ENCODE peak calls at places on chromosomes 5 and 9, in four cellular contexts. I is HCT116, Y is HepG2, B is K562. R is an unnamed sample.

GRCh38 chr5:14009575-14009974 is 65.1 kb upstream of the DNAH5 start:
- DNase-seq in Y (no peak), I (no peak), B (no peak), R (no peak)

GRCh38 chr5:170273968-170274710 is 23.4 kb downstream of the LCP2 start:
- DNase-seq in B (peak), I (peak), Y (no peak), R (no peak)

GRCh38 chr5:111755942-111756353 is 1.0 kb downstream of the NREP start:
- DNase-seq in I (no peak), B (no peak), Y (no peak), R (no peak)

GRCh38 chr5:147805030-147805454 is 22.5 kb upstream of the JAKMIP2 start:
- DNase-seq in Y (no peak), B (no peak), I (no peak), R (no peak)

GRCh38 chr9:17744786-17745185 is 165.9 kb downstream of the SH3GL2 start:
- DNase-seq in I (no peak), Y (no peak), B (no peak), R (no peak)

GRCh38 chr5:74550927-74551326 is 89.6 kb downstream of the ENC1 start:
- DNase-seq in B (no peak), I (no peak), Y (no peak), R (no peak)

GRCh38 chr5:91058155-91058554 is 325.0 kb downstream of the ARRDC3 start:
- DNase-seq in I (no peak), B (no peak), Y (no peak), R (no peak)

GRCh38 chr9:77909306-77909705 is 122.3 kb downstream of the GNAQ start:
- DNase-seq in I (no peak), B (peak), Y (no peak), R (no peak)

GRCh38 chr5:35186749-35187148 is 43.5 kb downstream of the PRLR start:
- DNase-seq in Y (no peak), B (no peak), I (no peak), R (no peak)

GRCh38 chr9:108443741-108444140 is 412.0 kb downstream of the ACTL7B start:
- DNase-seq in I (no peak), B (no peak), Y (peak), R (no peak)

GRCh38 chr5:86679529-86679928 is 61.8 kb downstream of the COX7C start:
- DNase-seq in B (peak), Y (peak), I (peak), R (peak)

GRCh38 chr5:31553863-31554262 is 21.8 kb downstream of the C5orf22 start:
- DNase-seq in B (no peak), Y (no peak), I (no peak), R (no peak)

GRCh38 chr5:91797581-91797980 is 414.5 kb upstream of the ARRDC3 start:
- DNase-seq in Y (no peak), B (no peak), I (no peak), R (no peak)

GRCh38 chr9:133799716-133800115 is 61.6 kb upstream of the SARDH start:
- DNase-seq in I (no peak), B (no peak), Y (no peak), R (no peak)

DNA sequence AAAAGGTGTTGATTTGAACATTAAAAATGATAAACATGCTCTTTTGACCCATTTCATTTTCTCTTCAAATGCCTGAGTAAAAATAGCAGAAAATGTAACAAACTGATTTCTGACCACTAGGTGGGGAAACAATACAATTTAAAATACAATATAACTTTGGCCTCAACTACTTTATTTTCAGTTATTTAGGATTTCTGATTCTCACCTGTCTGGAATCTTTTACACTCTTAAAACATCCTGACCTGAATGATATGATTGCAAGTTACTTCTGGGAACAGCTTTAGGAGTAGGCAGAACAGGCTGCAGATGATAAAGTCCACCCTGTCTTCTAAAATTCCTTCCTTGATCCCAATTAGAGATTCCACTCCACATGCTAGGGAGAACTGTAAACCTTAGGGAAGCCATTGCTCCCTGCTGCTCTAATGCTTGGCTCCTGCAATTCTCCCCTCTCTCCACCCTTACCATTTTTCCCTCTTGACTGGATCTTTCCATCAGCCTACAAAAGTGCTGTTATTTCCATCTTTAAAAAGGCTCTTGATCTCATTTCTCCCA is 70.3 kb downstream of the FYB1 start:
- DNase-seq in Y (peak), I (peak), B (no peak), R (no peak)
- TF ChIP-seq CTCF in Y (peak), I (peak), B (peak), R (peak)

GRCh38 chr5:172616136-172616535 is 24.9 kb upstream of the NEURL1B start:
- DNase-seq in Y (no peak), B (no peak), I (no peak), R (no peak)

GRCh38 chr5:172616730-172617129 is 24.3 kb upstream of the NEURL1B start:
- DNase-seq in B (no peak), Y (no peak), I (no peak), R (no peak)

GRCh38 chr5:172618574-172619365 is 22.3 kb upstream of the NEURL1B start:
- DNase-seq in B (no peak), Y (no peak), I (no peak), R (no peak)

GRCh38 chr5:172620506-172620905 is 20.6 kb upstream of the NEURL1B start:
- DNase-seq in I (no peak), Y (no peak), B (no peak), R (no peak)

GRCh38 chr5:172617817-172618216 is 23.2 kb upstream of the NEURL1B start:
- DNase-seq in Y (no peak), I (no peak), B (no peak), R (no peak)
- H3K4me3 ChIP-seq in Y (no peak), I (no peak), B (no peak), R (no peak)

GRCh38 chr9:95148121-95148520 is 169.4 kb downstream of the FANCC start:
- DNase-seq in Y (no peak), B (no peak), I (no peak), R (no peak)

GRCh38 chr9:95150903-95151302 is 166.6 kb downstream of the FANCC start:
- DNase-seq in I (no peak), B (no peak), Y (no peak), R (no peak)

GRCh38 chr9:95142728-95143127 is 174.8 kb downstream of the FANCC start:
- DNase-seq in Y (no peak), B (no peak), I (no peak), R (no peak)

GRCh38 chr9:95143591-95144561 is 173.6 kb downstream of the FANCC start:
- DNase-seq in Y (peak), B (no peak), I (no peak), R (no peak)

GRCh38 chr9:95147452-95147851 is 170.1 kb downstream of the FANCC start:
- DNase-seq in B (no peak), I (no peak), Y (no peak), R (no peak)
- TF ChIP-seq TCF7L2 in B (no peak), I (no peak), Y (no peak), R (no peak)

DNA sequence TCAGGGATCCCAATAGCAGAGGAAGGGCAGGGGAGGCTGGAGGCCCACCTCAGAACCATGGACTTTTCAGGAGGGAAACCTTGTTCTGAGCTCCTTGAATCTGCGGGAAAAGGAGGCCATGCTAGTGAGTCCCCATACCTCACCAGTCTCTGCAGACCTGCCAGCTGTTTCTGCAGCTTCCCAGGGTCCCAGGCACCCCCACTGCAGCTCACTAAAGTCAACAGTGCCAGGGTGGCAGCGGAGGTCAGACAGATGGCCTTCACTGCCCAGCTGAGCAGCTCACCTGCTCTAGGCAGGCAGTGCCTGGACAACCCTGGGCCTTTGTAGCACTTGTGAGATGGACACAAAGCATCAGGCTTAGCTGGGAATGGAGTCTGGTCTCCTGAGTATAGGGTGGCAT is 4.4 kb upstream of the SLC27A4 start:
- DNase-seq in B (peak), I (no peak), Y (no peak), R (no peak)
- TF ChIP-seq CTCF in B (no peak), I (no peak), Y (no peak), R (no peak)

DNA sequence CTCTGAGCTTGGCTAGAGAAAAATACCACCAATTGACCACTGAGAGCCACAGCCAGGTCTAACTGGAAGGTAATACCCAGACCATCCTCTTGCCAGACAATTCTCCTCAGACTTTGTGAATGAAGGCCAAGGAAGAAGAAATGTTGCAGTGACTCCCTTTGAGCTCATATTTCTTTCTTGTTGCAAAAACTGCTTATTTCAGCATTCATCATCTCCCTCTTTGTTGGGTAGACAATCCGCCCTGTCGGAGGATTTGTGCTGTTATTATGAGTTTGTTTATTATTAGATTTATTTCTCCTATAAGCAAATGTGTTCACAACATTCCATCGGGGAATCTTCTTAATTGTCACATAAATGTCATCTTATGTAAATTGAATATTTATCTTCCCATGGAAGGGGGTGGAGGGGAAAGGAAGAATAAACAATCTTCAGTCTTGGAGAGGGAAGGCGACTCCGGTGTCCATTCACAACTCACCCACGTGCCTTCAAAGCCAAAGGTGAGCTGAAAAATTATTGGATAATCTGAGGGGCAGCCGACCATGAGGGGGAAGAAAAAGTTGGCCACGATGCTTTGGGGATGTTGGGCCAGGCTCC is 1.8 kb upstream of the JADE2 start:
- DNase-seq in I (no peak), B (no peak), Y (no peak), R (no peak)
- H3K4me3 ChIP-seq in I (peak), B (peak), Y (peak), R (peak)